ENCODE peak calls at places on chromosome 19, in four cellular contexts. C, N, A and W are unnamed samples.

GRCh38 chr19:49492573-49493411 is 3.4 kb upstream of the RPS11 start:
- DNase-seq in N (no peak), A (no peak), C (no peak), W (peak)

GRCh38 chr19:48608798-48609263 is 2.3 kb downstream of the SPACA4 start:
- DNase-seq in C (no peak), N (no peak), A (no peak), W (peak)

GRCh38 chr19:46076951-46077814 is 36.4 kb upstream of the IGFL4 start:
- DNase-seq in N (no peak), A (peak), C (peak), W (peak)

GRCh38 chr19:54312436-54313362 is at the start of gene LILRA5:
- DNase-seq in N (no peak), A (no peak), C (no peak), W (no peak)

GRCh38 chr19:13574933-13575332 is 68.7 kb upstream of the CACNA1A start:
- DNase-seq in A (no peak), N (no peak), C (no peak), W (no peak)

GRCh38 chr19:2044709-2045500 is 6.1 kb downstream of the MKNK2 start:
- DNase-seq in C (no peak), A (no peak), N (no peak), W (no peak)

GRCh38 chr19:46748325-46749109 is 2.3 kb upstream of the STRN4 start:
- DNase-seq in C (peak), A (no peak), N (no peak), W (peak)

GRCh38 chr19:7288977-7289376 is 5.2 kb downstream of the INSR start:
- DNase-seq in C (no peak), A (no peak), N (no peak), W (no peak)

GRCh38 chr19:17078920-17079709 is 3.5 kb downstream of the MYO9B start:
- DNase-seq in A (no peak), C (peak), N (no peak), W (no peak)

GRCh38 chr19:15283141-15283885 is 49.0 kb downstream of the BRD4 start:
- DNase-seq in C (peak), N (no peak), A (no peak), W (no peak)

GRCh38 chr19:38731654-38732301 is 12.5 kb downstream of the CAPN12 start:
- DNase-seq in C (no peak), N (no peak), A (no peak), W (peak)

GRCh38 chr19:2231621-2232221 is 4.4 kb downstream of the PLEKHJ1 start:
- DNase-seq in A (no peak), C (no peak), N (no peak), W (no peak)

GRCh38 chr19:31015778-31016177 is 333.5 kb downstream of the TSHZ3 start:
- DNase-seq in C (no peak), A (no peak), N (no peak), W (no peak)

GRCh38 chr19:29872224-29872731 is 60.5 kb downstream of the CCNE1 start:
- DNase-seq in A (no peak), N (no peak), C (no peak), W (no peak)

GRCh38 chr19:49150106-49150943 is 4.9 kb downstream of the HRC start:
- DNase-seq in N (peak), A (peak), C (peak), W (peak)

GRCh38 chr19:29119582-29119981 is 93.4 kb downstream of the UQCRFS1 start:
- DNase-seq in C (peak), N (no peak), A (no peak), W (no peak)

GRCh38 chr19:17089238-17089637 is 13.7 kb downstream of the MYO9B start:
- DNase-seq in C (no peak), N (no peak), A (no peak), W (no peak)

GRCh38 chr19:29614046-29614445 is 8.0 kb downstream of the POP4 start:
- DNase-seq in A (no peak), N (no peak), C (no peak), W (no peak)

GRCh38 chr19:919157-920050 is 2.3 kb downstream of the KISS1R start:
- DNase-seq in N (no peak), C (no peak), A (no peak), W (peak)

GRCh38 chr19:41936416-41936850 is 8.2 kb upstream of the ERFL start:
- DNase-seq in C (no peak), A (no peak), N (no peak), W (no peak)

GRCh38 chr19:3397266-3398022 is 31.1 kb downstream of the NFIC start:
- DNase-seq in A (no peak), N (no peak), C (peak), W (no peak)

GRCh38 chr19:47331931-47332547 is at the start of gene C5AR2:
- DNase-seq in A (no peak), C (no peak), N (no peak), W (no peak)

GRCh38 chr19:887072-887471 is 5.9 kb downstream of the MED16 start:
- DNase-seq in A (no peak), N (no peak), C (peak), W (no peak)

GRCh38 chr19:8046569-8047165 is 5.9 kb upstream of the CCL25 start:
- DNase-seq in A (no peak), C (no peak), N (no peak), W (no peak)

GRCh38 chr19:6528544-6529121 is 2.2 kb upstream of the TNFSF9 start:
- DNase-seq in A (no peak), N (no peak), C (no peak), W (no peak)

GRCh38 chr19:45079063-45079910 is at the start of gene GEMIN7:
- DNase-seq in C (peak), N (no peak), A (peak), W (peak)

GRCh38 chr19:30791116-30791515 is 418.9 kb downstream of the ZNF536 start:
- DNase-seq in C (no peak), A (peak), N (no peak), W (no peak)

GRCh38 chr19:52533901-52534300 is 6.4 kb downstream of the ZNF808 start:
- DNase-seq in N (no peak), A (no peak), C (no peak), W (no peak)

GRCh38 chr19:30376272-30376671 is 4.1 kb downstream of the ZNF536 start:
- DNase-seq in N (no peak), C (no peak), A (no peak), W (no peak)

GRCh38 chr19:43290568-43291359 is 21.4 kb upstream of the PSG9 start:
- DNase-seq in C (peak), N (no peak), A (no peak), W (no peak)